ENCODE peak calls at places on chromosomes 16 and 17, in six cellular contexts. One of them, this sample, is unnamed.
A peak's percentile ranks its signal among the peaks of the same experiment; 100 is the strongest.

GRCh38 chr17:76558210-76559095 is 18.6 kb downstream of the PRCD start:
- DNase-seq in HepG2: no peak
- DNase-seq in HCT116: no peak
- DNase-seq in K562: no peak
- DNase-seq in spleen: no peak
- DNase-seq in prostate gland: no peak
- DNase-seq in this sample: no peak

GRCh38 chr17:15377200-15377599 is 35.8 kb upstream of the TEKT3 start:
- DNase-seq in HepG2: no peak
- DNase-seq in spleen: no peak
- DNase-seq in prostate gland: no peak
- DNase-seq in HCT116: no peak
- DNase-seq in K562: no peak
- DNase-seq in this sample: no peak

GRCh38 chr17:28907052-28907438 is 4.2 kb upstream of the DHRS13 start:
- DNase-seq in prostate gland: no peak
- DNase-seq in K562: peak; percentile 64
- DNase-seq in HCT116: no peak
- DNase-seq in HepG2: no peak
- DNase-seq in spleen: no peak
- DNase-seq in this sample: no peak

GRCh38 chr17:48593840-48594411 is 347 bp upstream of the HOXB5 start:
- DNase-seq in HCT116: no peak
- DNase-seq in spleen: peak; percentile 92
- DNase-seq in K562: peak; percentile 84
- DNase-seq in HepG2: peak; percentile 31
- DNase-seq in prostate gland: peak; percentile 20
- DNase-seq in this sample: peak; percentile 74

GRCh38 chr16:15770512-15770911 is 86.3 kb downstream of the MYH11 start:
- DNase-seq in HepG2: no peak
- DNase-seq in prostate gland: no peak
- DNase-seq in K562: no peak
- DNase-seq in spleen: no peak
- DNase-seq in HCT116: no peak
- DNase-seq in this sample: no peak

GRCh38 chr17:60832206-60832605 is 154.6 kb downstream of the BCAS3 start:
- DNase-seq in spleen: no peak
- DNase-seq in prostate gland: no peak
- DNase-seq in HCT116: no peak
- DNase-seq in HepG2: no peak
- DNase-seq in K562: no peak
- DNase-seq in this sample: no peak

GRCh38 chr17:36899250-36900129 is 37.8 kb upstream of the LHX1 start:
- DNase-seq in spleen: no peak
- DNase-seq in prostate gland: no peak
- DNase-seq in HepG2: no peak
- DNase-seq in K562: no peak
- DNase-seq in HCT116: no peak
- DNase-seq in this sample: no peak

GRCh38 chr17:58252141-58252540 is 13.8 kb downstream of the LPO start:
- DNase-seq in prostate gland: no peak
- DNase-seq in HCT116: no peak
- DNase-seq in spleen: no peak
- DNase-seq in HepG2: no peak
- DNase-seq in K562: no peak
- DNase-seq in this sample: no peak

GRCh38 chr16:69351309-69352027 is at the start of gene TMED6:
- DNase-seq in spleen: peak; percentile 24
- DNase-seq in HCT116: no peak
- DNase-seq in K562: no peak
- DNase-seq in prostate gland: no peak
- DNase-seq in HepG2: peak; percentile 92
- DNase-seq in this sample: peak; percentile 63

GRCh38 chr17:8326591-8327583 is 12.8 kb upstream of the ODF4 start:
- DNase-seq in HepG2: no peak
- DNase-seq in K562: no peak
- DNase-seq in prostate gland: no peak
- DNase-seq in spleen: no peak
- DNase-seq in HCT116: no peak
- DNase-seq in this sample: peak; percentile 37

GRCh38 chr16:11354733-11355574 is 9.7 kb downstream of the RMI2 start:
- DNase-seq in spleen: peak; percentile 88
- DNase-seq in HepG2: no peak
- DNase-seq in K562: no peak
- DNase-seq in HCT116: no peak
- DNase-seq in prostate gland: no peak
- DNase-seq in this sample: no peak

GRCh38 chr16:29645699-29646187 is 17.3 kb upstream of the SPN start:
- DNase-seq in prostate gland: no peak
- DNase-seq in HCT116: peak; percentile 49
- DNase-seq in spleen: no peak
- DNase-seq in K562: peak; percentile 79
- DNase-seq in HepG2: peak; percentile 89
- DNase-seq in this sample: no peak

GRCh38 chr16:52069866-52070265 is 477.1 kb downstream of the TOX3 start:
- DNase-seq in prostate gland: no peak
- DNase-seq in HCT116: no peak
- DNase-seq in spleen: no peak
- DNase-seq in K562: no peak
- DNase-seq in HepG2: peak; percentile 51
- DNase-seq in this sample: no peak

GRCh38 chr17:63706346-63707102 is 6.6 kb upstream of the LIMD2 start:
- DNase-seq in spleen: no peak
- DNase-seq in K562: no peak
- DNase-seq in prostate gland: no peak
- DNase-seq in HCT116: no peak
- DNase-seq in HepG2: no peak
- DNase-seq in this sample: no peak

GRCh38 chr17:78128616-78129384 is at the start of gene TMC6:
- DNase-seq in spleen: peak; percentile 94
- DNase-seq in HepG2: peak; percentile 87
- DNase-seq in HCT116: peak; percentile 64
- DNase-seq in K562: peak; percentile 93
- DNase-seq in prostate gland: peak; percentile 59
- DNase-seq in this sample: peak; percentile 74

GRCh38 chr17:27502526-27503324 is 46.5 kb downstream of the KSR1 start:
- DNase-seq in HCT116: no peak
- DNase-seq in spleen: no peak
- DNase-seq in K562: no peak
- DNase-seq in HepG2: no peak
- DNase-seq in prostate gland: no peak
- DNase-seq in this sample: no peak

GRCh38 chr17:82461827-82462524 is 3.4 kb downstream of the NARF start:
- DNase-seq in spleen: no peak
- DNase-seq in HepG2: peak; percentile 90
- DNase-seq in HCT116: no peak
- DNase-seq in K562: peak; percentile 72
- DNase-seq in prostate gland: no peak
- DNase-seq in this sample: peak; percentile 78

GRCh38 chr17:81684442-81684911 is 666 bp downstream of the HGS start:
- DNase-seq in K562: no peak
- DNase-seq in HCT116: no peak
- DNase-seq in prostate gland: no peak
- DNase-seq in spleen: no peak
- DNase-seq in HepG2: peak; percentile 44
- DNase-seq in this sample: no peak

GRCh38 chr16:4026854-4027253 is 89.4 kb downstream of the ADCY9 start:
- DNase-seq in HepG2: no peak
- DNase-seq in K562: no peak
- DNase-seq in HCT116: no peak
- DNase-seq in prostate gland: no peak
- DNase-seq in spleen: no peak
- DNase-seq in this sample: no peak

GRCh38 chr17:73650147-73650546 is 5.9 kb upstream of the SDK2 start:
- DNase-seq in prostate gland: no peak
- DNase-seq in K562: no peak
- DNase-seq in spleen: no peak
- DNase-seq in HCT116: no peak
- DNase-seq in HepG2: no peak
- DNase-seq in this sample: no peak

GRCh38 chr16:88634994-88635670 is 3.2 kb upstream of the IL17C start:
- DNase-seq in HepG2: no peak
- DNase-seq in K562: no peak
- DNase-seq in spleen: peak; percentile 82
- DNase-seq in prostate gland: no peak
- DNase-seq in HCT116: no peak
- DNase-seq in this sample: no peak
- H3K4me3 ChIP-seq in HepG2: no peak overlapping the region
- H3K4me3 ChIP-seq in K562: peak overlapping the region; percentile 44
- H3K4me3 ChIP-seq in spleen: peak overlapping the region; percentile 65
- H3K4me3 ChIP-seq in prostate gland: peak overlapping the region; percentile 2
- H3K4me3 ChIP-seq in HCT116: no peak overlapping the region
- H3K4me3 ChIP-seq in this sample: peak overlapping the region; percentile 42

GRCh38 chr17:75455896-75456416 is 479 bp upstream of the TMEM94 start:
- DNase-seq in K562: no peak
- DNase-seq in HCT116: no peak
- DNase-seq in HepG2: no peak
- DNase-seq in spleen: no peak
- DNase-seq in prostate gland: no peak
- DNase-seq in this sample: peak; percentile 28
- TF ChIP-seq POLR2AphosphoS5 in K562: no peak
- TF ChIP-seq POLR2AphosphoS5 in HCT116: peak; percentile 82
- TF ChIP-seq POLR2AphosphoS5 in HepG2: peak; percentile 94
- TF ChIP-seq POLR2AphosphoS5 in spleen: no peak
- TF ChIP-seq POLR2AphosphoS5 in prostate gland: no peak
- TF ChIP-seq POLR2AphosphoS5 in this sample: no peak

DNA sequence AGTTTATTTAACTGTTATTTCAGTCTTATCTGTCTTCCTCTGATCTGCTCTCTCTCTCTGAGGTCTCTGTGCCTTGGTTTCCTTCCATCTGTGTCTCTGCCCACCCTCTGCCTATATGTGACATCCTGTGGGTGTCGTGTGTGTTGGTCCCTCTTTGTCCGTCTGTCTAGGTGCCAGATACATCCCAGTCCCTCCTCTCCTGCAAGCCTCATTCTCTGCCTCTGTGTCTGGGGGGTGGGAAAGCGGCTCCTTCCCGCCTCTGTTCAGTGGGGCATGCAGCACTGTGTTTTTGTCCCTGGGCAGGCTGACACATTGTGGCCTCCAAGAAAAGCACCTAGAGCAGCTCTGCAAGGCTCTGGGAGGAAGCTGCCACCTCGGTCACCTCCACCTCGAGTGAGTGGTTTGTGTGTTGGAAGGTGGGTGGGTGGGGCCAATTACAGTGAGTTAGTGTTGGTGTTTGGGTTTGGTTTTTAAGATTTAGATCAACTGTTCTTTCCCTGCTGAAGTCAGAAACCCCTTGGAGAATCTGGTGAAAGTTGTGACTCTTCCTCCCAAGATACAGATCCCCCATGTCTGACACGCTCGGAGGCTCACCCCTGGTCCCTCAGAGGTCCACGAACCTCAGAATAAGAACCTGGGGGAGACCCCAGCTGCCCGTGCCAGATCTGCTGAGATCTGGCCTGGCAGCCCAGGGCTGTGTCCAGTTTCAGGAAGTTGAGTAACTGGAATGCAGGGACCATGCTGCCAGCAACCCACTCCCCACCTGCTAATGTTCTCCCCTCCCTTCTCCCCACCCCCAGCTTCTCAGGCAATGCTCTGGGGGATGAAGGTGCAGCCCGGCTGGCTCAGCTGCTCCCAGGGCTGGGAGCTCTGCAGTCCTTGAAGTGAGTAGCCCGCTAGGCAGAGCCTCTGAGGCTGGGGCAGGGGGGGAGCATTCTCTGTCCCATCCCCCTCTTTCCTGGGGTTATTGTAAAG is 50.9 kb upstream of the CPNE2 start:
- DNase-seq in K562: no peak
- DNase-seq in spleen: peak; percentile 90
- DNase-seq in HCT116: no peak
- DNase-seq in HepG2: no peak
- DNase-seq in prostate gland: no peak
- DNase-seq in this sample: peak; percentile 43
- H3K4me3 ChIP-seq in K562: no peak overlapping the region
- H3K4me3 ChIP-seq in spleen: peak overlapping the region; percentile 27
- H3K4me3 ChIP-seq in HCT116: no peak overlapping the region
- H3K4me3 ChIP-seq in HepG2: no peak overlapping the region
- H3K4me3 ChIP-seq in prostate gland: no peak overlapping the region
- H3K4me3 ChIP-seq in this sample: no peak overlapping the region

DNA sequence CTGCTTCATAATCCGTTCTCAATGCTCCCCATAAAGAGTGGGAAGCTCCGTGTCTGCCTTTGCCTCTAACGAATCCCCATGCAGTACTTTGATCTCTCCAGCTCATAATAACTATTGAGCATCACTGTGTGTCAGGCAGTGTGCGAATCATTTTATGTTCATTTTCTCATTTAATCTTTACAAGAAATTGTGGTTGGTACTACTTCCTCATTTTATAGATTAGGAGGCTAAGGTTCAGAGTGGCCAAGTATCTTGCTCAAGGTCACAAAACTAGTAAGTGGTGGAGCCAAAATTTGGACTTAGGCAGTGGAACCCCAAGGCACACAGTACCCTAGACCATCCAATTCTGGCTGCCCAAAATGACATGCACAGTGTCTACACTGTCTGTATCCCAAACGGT is 44.8 kb downstream of the ABCC12 start:
- DNase-seq in HepG2: no peak
- DNase-seq in prostate gland: no peak
- DNase-seq in HCT116: no peak
- DNase-seq in spleen: no peak
- DNase-seq in K562: no peak
- DNase-seq in this sample: no peak
- TF ChIP-seq POLR2AphosphoS5 in HepG2: no peak
- TF ChIP-seq POLR2AphosphoS5 in prostate gland: no peak
- TF ChIP-seq POLR2AphosphoS5 in HCT116: no peak
- TF ChIP-seq POLR2AphosphoS5 in spleen: no peak
- TF ChIP-seq POLR2AphosphoS5 in K562: no peak
- TF ChIP-seq POLR2AphosphoS5 in this sample: no peak